ENCODE peak calls at places on chromosomes 13 and 19, in ten cellular contexts. Z is IMR-90, N is HCT116, X is suprapubic skin, C is testis, L is transverse colon, J is tibial nerve, V is spleen, W is gastrocnemius medialis, B is prostate gland. T is an unnamed sample.

GRCh38 chr13:23579886-23580706 is 9.9 kb downstream of the TNFRSF19 start:
- DNase-seq in J (no peak), L (no peak), X (no peak), V (no peak), N (no peak), B (no peak), C (no peak), W (no peak), Z (peak; percentile 40), T (no peak)

GRCh38 chr19:55088543-55089265 is 13.0 kb downstream of the EPS8L1 start:
- DNase-seq in L (peak; percentile 82), B (peak; percentile 41), C (peak; percentile 83), V (peak; percentile 87), J (peak; percentile 86), W (no peak), X (peak; percentile 90), Z (peak; percentile 43), N (no peak), T (peak; percentile 66)

GRCh38 chr13:61685683-61686013 is 270.0 kb upstream of the PCDH20 start:
- DNase-seq in Z (no peak), N (peak; percentile 3), L (no peak), C (peak; percentile 25), B (no peak), W (no peak), V (no peak), J (no peak), X (no peak), T (no peak)

GRCh38 chr13:42880241-42880640 is 98.9 kb downstream of the FAM216B start:
- DNase-seq in C (peak; percentile 66), J (no peak), B (no peak), V (no peak), Z (no peak), L (no peak), X (no peak), W (no peak), N (no peak), T (no peak)

GRCh38 chr19:33902802-33903488 is 106.3 kb downstream of the KCTD15 start:
- DNase-seq in J (no peak), W (no peak), C (no peak), V (no peak), X (no peak), Z (no peak), B (no peak), N (no peak), L (no peak), T (no peak)

GRCh38 chr13:33015791-33016323 is 366 bp upstream of the KL start:
- DNase-seq in L (peak; percentile 47), W (no peak), B (peak; percentile 10), V (peak; percentile 77), X (peak; percentile 64), N (no peak), C (no peak), Z (no peak), J (no peak), T (peak; percentile 32)

GRCh38 chr19:34436716-34437115 is 8.5 kb downstream of the UBA2 start:
- DNase-seq in V (no peak), B (no peak), L (no peak), X (no peak), C (no peak), W (no peak), J (no peak), N (no peak), Z (no peak), T (no peak)

GRCh38 chr19:40802300-40803169 is 3.5 kb downstream of the EGLN2 start:
- DNase-seq in J (no peak), X (no peak), C (peak; percentile 71), L (peak; percentile 77), B (no peak), V (peak; percentile 87), Z (no peak), N (no peak), W (peak; percentile 80), T (peak; percentile 88)

GRCh38 chr19:12782174-12782423 is 6.7 kb upstream of the HOOK2 start:
- DNase-seq in Z (no peak), B (peak; percentile 44), V (no peak), N (no peak), W (no peak), C (no peak), J (peak; percentile 72), L (no peak), X (peak; percentile 90), T (no peak)

GRCh38 chr13:109700176-109700575 is 86.2 kb downstream of the IRS2 start:
- DNase-seq in Z (peak; percentile 24), B (no peak), L (peak; percentile 91), C (peak; percentile 62), W (peak; percentile 58), N (no peak), J (peak; percentile 48), V (no peak), X (no peak), T (peak; percentile 80)

GRCh38 chr13:100089633-100090032 is 740 bp downstream of the PCCA start:
- DNase-seq in B (peak; percentile 53), J (no peak), W (no peak), Z (peak; percentile 34), N (no peak), L (no peak), X (no peak), V (no peak), C (no peak), T (no peak)

DNA sequence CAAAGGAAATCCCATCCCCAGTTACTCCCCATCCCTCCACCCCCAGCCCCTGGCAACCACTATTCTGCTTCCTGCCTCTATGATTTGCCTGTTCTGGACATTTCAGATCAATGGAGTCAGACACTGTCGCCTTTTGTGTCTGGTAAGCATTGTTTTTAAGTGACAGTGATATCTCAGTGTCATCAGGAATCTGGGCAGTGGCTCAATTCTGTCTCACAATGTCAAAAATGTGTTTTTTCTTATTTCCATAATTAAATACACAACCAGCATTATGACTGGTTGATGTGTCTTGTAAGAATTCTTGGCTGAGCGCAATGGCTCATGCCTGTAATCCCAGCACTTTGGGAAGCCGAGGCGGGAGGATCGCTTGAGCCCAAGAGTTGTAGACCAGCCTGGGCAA is 20.2 kb upstream of the PGLS start:
- DNase-seq in V (no peak), W (no peak), X (no peak), C (no peak), J (no peak), Z (no peak), B (no peak), N (no peak), L (no peak), T (no peak)
- H3K4me1 ChIP-seq in V (peaks cover 48% of the 10 kb centered on the region), W (no peaks in the 10 kb centered on the region), X (peaks cover 37% of the 10 kb centered on the region), C (peaks cover 12% of the 10 kb centered on the region), J (no peaks in the 10 kb centered on the region), Z (no peaks in the 10 kb centered on the region), B (no peaks in the 10 kb centered on the region), N (peaks cover 35% of the 10 kb centered on the region), L (peaks cover 10% of the 10 kb centered on the region), T (peaks cover 17% of the 10 kb centered on the region)

DNA sequence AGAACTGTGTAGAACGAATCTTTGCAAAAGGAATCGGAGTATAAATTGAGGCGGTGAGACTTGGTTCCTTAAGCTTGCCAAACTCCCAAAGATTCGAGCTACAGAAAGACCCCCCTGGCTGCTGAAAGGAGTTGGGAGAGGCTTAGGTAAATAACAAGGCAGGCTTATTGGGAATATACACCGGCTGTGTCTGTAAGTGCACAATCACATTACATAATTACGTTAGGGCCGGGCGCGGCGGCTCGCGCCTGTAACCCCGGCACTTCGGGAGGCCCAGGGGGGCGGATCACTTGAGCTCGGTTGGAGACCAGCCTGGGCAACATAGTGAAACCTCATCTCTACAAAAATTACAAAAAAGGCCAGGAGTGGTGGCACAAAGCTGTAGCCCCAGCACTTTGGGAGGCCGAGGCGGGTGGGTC is 12.2 kb downstream of the TMEM160 start:
- DNase-seq in X (no peak), N (no peak), W (no peak), L (peak; percentile 77), J (no peak), C (no peak), V (peak; percentile 76), B (no peak), Z (no peak), T (no peak)
- H3K4me3 ChIP-seq in X (peak overlapping the region; percentile 43), N (peak overlapping the region; percentile 50), W (peak overlapping the region; percentile 62), L (peak overlapping the region; percentile 18), J (peak overlapping the region; percentile 18), C (peak overlapping the region; percentile 41), V (peak overlapping the region; percentile 33), B (peak overlapping the region; percentile 29), Z (peak overlapping the region; percentile 49), T (peak overlapping the region; percentile 49)

GRCh38 chr13:49792550-49793324 is at the start of gene KPNA3:
- DNase-seq in J (peak; percentile 88), C (peak; percentile 97), W (peak; percentile 96), Z (peak; percentile 96), L (peak; percentile 96), X (peak; percentile 96), N (peak; percentile 91), B (peak; percentile 97), V (peak; percentile 99), T (peak; percentile 98)
- TF ChIP-seq POLR2A in J (peak; percentile 74), C (no peak), W (peak; percentile 89), Z (no peak), L (peak; percentile 78), X (peak; percentile 46), N (peak; percentile 71), B (peak; percentile 83), V (peak; percentile 16), T (peak; percentile 76)

GRCh38 chr19:49555600-49556411 is 24.6 kb downstream of the NOSIP start:
- DNase-seq in X (no peak), W (peak; percentile 54), V (peak; percentile 84), B (no peak), N (peak; percentile 40), Z (no peak), J (peak; percentile 77), C (peak; percentile 86), L (peak; percentile 84), T (no peak)

GRCh38 chr19:49556412-49557398 is 23.7 kb downstream of the NOSIP start:
- DNase-seq in L (no peak), B (no peak), Z (no peak), C (no peak), X (no peak), W (no peak), V (no peak), J (no peak), N (no peak), T (no peak)

GRCh38 chr19:49558591-49558990 is 21.8 kb downstream of the NOSIP start:
- DNase-seq in V (no peak), J (no peak), B (no peak), W (no peak), L (no peak), Z (no peak), N (no peak), X (no peak), C (no peak), T (no peak)

GRCh38 chr19:49559443-49559842 is 20.9 kb downstream of the NOSIP start:
- DNase-seq in Z (no peak), J (no peak), B (no peak), N (no peak), C (no peak), L (no peak), X (no peak), W (no peak), V (no peak), T (no peak)

DNA sequence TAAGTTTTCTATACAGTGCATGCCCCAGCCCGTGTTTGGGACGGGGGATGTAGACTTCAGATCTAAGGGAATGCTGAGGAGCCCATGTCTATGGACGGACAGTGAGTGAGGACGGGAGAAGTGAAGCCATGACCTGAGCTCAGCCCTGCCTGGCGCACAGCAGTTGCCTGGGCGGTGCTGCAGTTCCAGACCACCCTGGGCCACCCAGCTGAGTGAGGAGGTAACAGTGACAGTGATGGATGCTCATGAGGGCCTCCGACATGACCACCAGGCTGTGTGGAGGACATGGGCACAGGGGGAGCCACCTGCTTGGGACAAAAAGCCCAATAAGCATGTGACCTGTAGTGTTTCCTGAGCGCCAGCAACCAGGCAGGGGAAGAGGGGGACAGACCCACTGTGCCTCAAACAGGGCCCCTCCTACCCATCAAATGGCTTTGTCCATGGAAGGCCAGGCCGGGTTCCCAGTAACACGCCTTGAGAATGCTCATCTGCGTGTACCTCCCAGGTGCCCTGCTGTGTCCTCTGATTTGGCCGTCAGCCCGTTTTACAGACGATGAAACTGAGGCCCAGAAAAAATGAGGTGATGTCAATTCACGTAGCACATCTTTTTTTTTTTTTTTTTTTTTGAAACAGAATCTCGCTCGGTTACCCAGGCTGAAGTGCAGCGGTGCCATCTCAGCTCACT is 22.6 kb downstream of the NOSIP start:
- DNase-seq in V (no peak), N (no peak), J (no peak), Z (no peak), B (no peak), C (no peak), L (no peak), W (no peak), X (no peak), T (no peak)
- H3K4me1 ChIP-seq in V (peaks cover 95% of the 10 kb centered on the region), N (peaks cover 8% of the 10 kb centered on the region), J (no peaks in the 10 kb centered on the region), Z (no peaks in the 10 kb centered on the region), B (no peaks in the 10 kb centered on the region), C (peaks cover 11% of the 10 kb centered on the region), L (peaks cover 65% of the 10 kb centered on the region), W (peaks cover 27% of the 10 kb centered on the region), X (peaks cover 20% of the 10 kb centered on the region), T (peaks cover 11% of the 10 kb centered on the region)

T was measured in heart left ventricle.